ENCODE peak calls at places on chromosomes 7 and 10, in seven cellular contexts. Z, K, H, A, D, N and X are unnamed samples.

GRCh38 chr7:157544980-157545680 is 208.3 kb downstream of the DNAJB6 start:
- DNase-seq in Z (no peak), K (peak; percentile 48), H (no peak), A (no peak), D (peak; percentile 17), N (no peak), X (no peak)

GRCh38 chr10:27147701-27148100 is 6.5 kb downstream of the YME1L1 start:
- DNase-seq in Z (no peak), K (no peak), H (no peak), A (no peak), D (no peak), N (no peak), X (no peak)

GRCh38 chr10:110456523-110457091 is 41.1 kb upstream of the DUSP5 start:
- DNase-seq in Z (no peak), K (peak; percentile 60), H (no peak), A (peak; percentile 59), D (no peak), N (no peak), X (no peak)

GRCh38 chr7:151367304-151367703 is 25.7 kb downstream of the NUB1 start:
- DNase-seq in Z (no peak), K (no peak), H (no peak), A (no peak), D (no peak), N (peak; percentile 21), X (no peak)

GRCh38 chr7:159061209-159061608 is 83.5 kb downstream of the VIPR2 start:
- DNase-seq in Z (no peak), K (no peak), H (no peak), A (no peak), D (no peak), N (no peak), X (no peak)

GRCh38 chr10:125783957-125784356 is 8.3 kb upstream of the MMP21 start:
- DNase-seq in Z (no peak), K (no peak), H (no peak), A (no peak), D (no peak), N (no peak), X (no peak)

GRCh38 chr7:140618291-140618690 is 22.3 kb downstream of the DENND2A start:
- DNase-seq in Z (no peak), K (no peak), H (no peak), A (no peak), D (no peak), N (no peak), X (no peak)

GRCh38 chr7:113321201-113321600 is 202.8 kb upstream of the SMIM30 start:
- DNase-seq in Z (no peak), K (no peak), H (peak; percentile 45), A (no peak), D (no peak), N (no peak), X (no peak)

GRCh38 chr7:143452495-143452894 is 9.2 kb downstream of the TAS2R60 start:
- DNase-seq in Z (no peak), K (no peak), H (no peak), A (no peak), D (no peak), N (no peak), X (no peak)

GRCh38 chr10:15898046-15898445 is 37.7 kb upstream of the MINDY3 start:
- DNase-seq in Z (peak; percentile 11), K (no peak), H (peak; percentile 56), A (no peak), D (no peak), N (peak; percentile 1), X (no peak)

GRCh38 chr7:28408105-28408973 is 4.0 kb upstream of the CREB5 start:
- DNase-seq in Z (peak; percentile 51), K (no peak), H (peak; percentile 5), A (no peak), D (no peak), N (no peak), X (no peak)